ENCODE peak calls at places on chromosomes 7 and 10, in nine cellular contexts. H, P, B, N, S, F, L, I and C are unnamed samples.

GRCh38 chr10:22259280-22259679 is 41.5 kb upstream of the EBLN1 start:
- DNase-seq in H (no peak), P (no peak), B (no peak), N (no peak), S (no peak), F (peak; percentile 11), L (no peak), I (no peak), C (no peak)

GRCh38 chr10:99930731-99931550 is 78.8 kb downstream of the DNMBP start:
- DNase-seq in H (peak; percentile 92), P (no peak), B (peak; percentile 94), N (peak; percentile 56), S (no peak), F (peak; percentile 22), L (peak; percentile 44), I (no peak), C (peak; percentile 93)

GRCh38 chr10:113219446-113219845 is 269.4 kb downstream of the TCF7L2 start:
- DNase-seq in H (no peak), P (no peak), B (no peak), N (no peak), S (no peak), F (no peak), L (no peak), I (no peak), C (no peak)

GRCh38 chr7:47329320-47329926 is 252.5 kb downstream of the TNS3 start:
- DNase-seq in H (no peak), P (peak; percentile 74), B (no peak), N (peak; percentile 49), S (no peak), F (no peak), L (peak; percentile 44), I (no peak), C (no peak)

GRCh38 chr7:15921576-15921975 is 235.1 kb upstream of the MEOX2 start:
- DNase-seq in H (no peak), P (no peak), B (no peak), N (no peak), S (no peak), F (no peak), L (peak; percentile 54), I (no peak), C (peak; percentile 3)

GRCh38 chr10:1168763-1169162 is 112.6 kb downstream of the WDR37 start:
- DNase-seq in H (no peak), P (no peak), B (no peak), N (peak; percentile 7), S (no peak), F (no peak), L (no peak), I (no peak), C (no peak)

GRCh38 chr10:121243899-121244241 is 354.4 kb downstream of the FGFR2 start:
- DNase-seq in H (no peak), P (no peak), B (peak; percentile 38), N (no peak), S (no peak), F (no peak), L (no peak), I (no peak), C (no peak)

GRCh38 chr10:124689911-124690498 is 54.2 kb downstream of the FAM53B start:
- DNase-seq in H (no peak), P (no peak), B (no peak), N (no peak), S (peak; percentile 31), F (no peak), L (peak; percentile 13), I (no peak), C (no peak)

GRCh38 chr7:141915565-141915964 is 634 bp upstream of the OR9A4 start:
- DNase-seq in H (peak; percentile 57), P (no peak), B (peak; percentile 41), N (no peak), S (no peak), F (no peak), L (no peak), I (no peak), C (peak; percentile 27)

GRCh38 chr10:86857097-86857825 is 100.2 kb downstream of the MMRN2 start:
- DNase-seq in H (no peak), P (no peak), B (no peak), N (no peak), S (no peak), F (no peak), L (peak; percentile 88), I (no peak), C (no peak)
- H3K27ac ChIP-seq in H (no peak overlapping the region), P (no peak overlapping the region), B (no peak overlapping the region), N (no peak overlapping the region), S (no peak overlapping the region), F (no peak overlapping the region), L (peak overlapping the region; percentile 21), I (no peak overlapping the region), C (no peak overlapping the region)

GRCh38 chr10:23525406-23525805 is 86.5 kb downstream of the OTUD1 start:
- DNase-seq in H (peak; percentile 31), P (no peak), B (peak; percentile 20), N (no peak), S (no peak), F (no peak), L (peak; percentile 7), I (no peak), C (peak; percentile 34)

GRCh38 chr10:23534328-23534727 is 95.5 kb downstream of the OTUD1 start:
- DNase-seq in H (no peak), P (no peak), B (no peak), N (no peak), S (no peak), F (no peak), L (no peak), I (no peak), C (no peak)

GRCh38 chr10:23533212-23533611 is 94.3 kb downstream of the OTUD1 start:
- DNase-seq in H (no peak), P (no peak), B (no peak), N (no peak), S (no peak), F (no peak), L (no peak), I (no peak), C (no peak)

GRCh38 chr10:23528419-23528818 is 89.5 kb downstream of the OTUD1 start:
- DNase-seq in H (no peak), P (no peak), B (no peak), N (no peak), S (no peak), F (no peak), L (no peak), I (no peak), C (no peak)

GRCh38 chr10:23530079-23530478 is 91.2 kb downstream of the OTUD1 start:
- DNase-seq in H (no peak), P (no peak), B (no peak), N (no peak), S (no peak), F (no peak), L (peak; percentile 31), I (no peak), C (peak; percentile 28)
- TF ChIP-seq CTCF in H (peak; percentile 15), P (no peak), B (peak; percentile 40), N (peak; percentile 15), S (peak; percentile 46), F (no peak), L (peak; percentile 57), I (peak; percentile 49), C (peak; percentile 40)

DNA sequence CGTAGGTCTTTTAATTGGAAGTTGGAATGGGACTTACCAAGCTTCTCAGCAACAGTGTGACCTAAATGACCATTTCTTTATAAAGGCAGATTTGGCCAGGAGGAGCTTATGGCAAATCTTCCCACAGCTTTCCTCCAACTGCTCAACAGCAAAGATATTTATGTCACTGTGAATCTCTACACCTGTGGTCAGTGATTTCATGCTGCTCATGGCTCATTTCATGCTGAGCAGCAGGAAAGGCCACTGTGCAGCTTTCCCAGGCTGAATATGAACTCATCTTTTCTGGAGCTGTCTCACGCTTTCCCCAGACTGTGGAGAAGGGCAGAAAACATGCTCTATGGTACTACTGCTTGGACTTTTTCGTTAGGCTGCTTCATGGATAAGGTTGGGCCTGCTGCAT is 29.8 kb downstream of the CALCR start:
- DNase-seq in H (no peak), P (no peak), B (no peak), N (no peak), S (no peak), F (no peak), L (no peak), I (no peak), C (no peak)
- H3K27ac ChIP-seq in H (no peak overlapping the region), P (no peak overlapping the region), B (no peak overlapping the region), N (no peak overlapping the region), S (no peak overlapping the region), F (no peak overlapping the region), L (no peak overlapping the region), I (no peak overlapping the region), C (no peak overlapping the region)

DNA sequence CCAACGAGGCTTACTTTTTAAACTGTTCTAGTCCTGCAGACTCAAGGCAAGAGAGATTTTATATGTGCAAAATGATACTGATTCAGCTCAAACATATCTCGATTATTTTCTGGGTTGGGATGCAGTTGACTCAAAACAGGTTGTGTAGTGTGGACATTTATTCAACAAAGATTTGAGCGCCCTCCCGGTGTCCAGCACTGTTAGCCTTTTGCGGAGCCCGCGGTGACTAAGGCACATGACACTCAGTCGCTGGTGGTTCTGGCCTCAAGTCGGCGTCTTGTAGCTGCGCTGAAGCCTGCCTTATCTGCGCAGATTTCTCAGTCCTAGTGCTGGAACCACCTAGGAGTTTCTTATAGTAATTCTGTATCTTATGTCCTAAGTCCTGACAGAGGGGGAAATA is 938 bp upstream of the CADPS2 start:
- DNase-seq in H (peak; percentile 68), P (peak; percentile 86), B (peak; percentile 69), N (peak; percentile 65), S (peak; percentile 61), F (peak; percentile 71), L (peak; percentile 16), I (no peak), C (peak; percentile 3)
- TF ChIP-seq CTCF in H (no peak), P (no peak), B (no peak), N (peak; percentile 25), S (no peak), F (peak; percentile 57), L (no peak), I (no peak), C (no peak)